ENCODE peak calls at places on chromosomes 3 and 15, in seven cellular contexts. B, I, V, E, P, G and T are unnamed samples.

GRCh38 chr3:58568572-58569286 is 8.5 kb downstream of the FAM107A start:
- DNase-seq in B (peak), I (peak), V (peak), E (peak), P (peak), G (peak), T (peak)

GRCh38 chr3:29758108-29759020 is 477.5 kb downstream of the RBMS3 start:
- DNase-seq in B (no peak), I (no peak), V (no peak), E (no peak), P (no peak), G (peak), T (no peak)

GRCh38 chr15:88533376-88533775 is 13.1 kb downstream of the DET1 start:
- DNase-seq in B (no peak), I (no peak), V (no peak), E (no peak), P (no peak), G (no peak), T (no peak)

GRCh38 chr15:76439542-76439941 is 103.0 kb downstream of the ISL2 start:
- DNase-seq in B (no peak), I (no peak), V (no peak), E (peak), P (no peak), G (no peak), T (no peak)

GRCh38 chr3:177589921-177590336 is 392.6 kb upstream of the TBL1XR1 start:
- DNase-seq in B (no peak), I (peak), V (no peak), E (peak), P (no peak), G (no peak), T (no peak)

GRCh38 chr3:168801792-168802191 is 706.1 kb upstream of the GOLIM4 start:
- DNase-seq in B (no peak), I (no peak), V (no peak), E (no peak), P (no peak), G (no peak), T (no peak)

GRCh38 chr15:86608461-86608860 is 528.8 kb downstream of the AGBL1 start:
- DNase-seq in B (no peak), I (peak), V (no peak), E (peak), P (no peak), G (peak), T (no peak)

GRCh38 chr3:122427857-122428471 is 12.1 kb upstream of the WDR5B start:
- DNase-seq in B (no peak), I (no peak), V (no peak), E (no peak), P (no peak), G (no peak), T (no peak)

GRCh38 chr3:197003461-197004385 is 25.9 kb downstream of the MELTF start:
- DNase-seq in B (no peak), I (no peak), V (no peak), E (peak), P (peak), G (no peak), T (no peak)

GRCh38 chr3:173588547-173588946 is 191.0 kb downstream of the NLGN1 start:
- DNase-seq in B (no peak), I (no peak), V (no peak), E (no peak), P (no peak), G (no peak), T (no peak)

GRCh38 chr3:14203521-14204079 is 25.0 kb downstream of the LSM3 start:
- DNase-seq in B (no peak), I (peak), V (no peak), E (peak), P (peak), G (peak), T (peak)

GRCh38 chr3:175432338-175433025 is 573.3 kb downstream of the NAALADL2 start:
- DNase-seq in B (no peak), I (peak), V (no peak), E (no peak), P (no peak), G (peak), T (no peak)

GRCh38 chr3:52494446-52494845 is 692 bp upstream of the STAB1 start:
- DNase-seq in B (no peak), I (no peak), V (no peak), E (peak), P (no peak), G (no peak), T (no peak)

GRCh38 chr15:70195808-70196304 is 98.1 kb upstream of the TLE3 start:
- DNase-seq in B (no peak), I (no peak), V (peak), E (no peak), P (no peak), G (peak), T (no peak)

GRCh38 chr3:133573629-133574194 is at the start of gene CDV3:
- DNase-seq in B (no peak), I (no peak), V (no peak), E (peak), P (peak), G (no peak), T (no peak)

GRCh38 chr3:133211449-133211848 is 173.3 kb downstream of the TMEM108 start:
- DNase-seq in B (no peak), I (no peak), V (no peak), E (peak), P (peak), G (no peak), T (no peak)

GRCh38 chr15:49843725-49844124 is 222.9 kb downstream of the DTWD1 start:
- DNase-seq in B (no peak), I (no peak), V (no peak), E (no peak), P (no peak), G (no peak), T (no peak)

GRCh38 chr3:149653136-149653535 is 4.7 kb downstream of the WWTR1 start:
- DNase-seq in B (no peak), I (no peak), V (no peak), E (no peak), P (no peak), G (no peak), T (no peak)

GRCh38 chr15:68187559-68187958 is 17.6 kb downstream of the CALML4 start:
- DNase-seq in B (no peak), I (no peak), V (peak), E (no peak), P (peak), G (no peak), T (peak)

GRCh38 chr3:121918779-121919483 is 24.7 kb downstream of the SLC15A2 start:
- DNase-seq in B (no peak), I (no peak), V (no peak), E (no peak), P (no peak), G (no peak), T (no peak)

GRCh38 chr15:58308742-58309355 is 122.9 kb upstream of the LIPC start:
- DNase-seq in B (no peak), I (no peak), V (no peak), E (peak), P (no peak), G (no peak), T (no peak)

GRCh38 chr3:46135475-46135874 is 72.6 kb downstream of the CCR1 start:
- DNase-seq in B (no peak), I (no peak), V (no peak), E (no peak), P (no peak), G (no peak), T (no peak)

GRCh38 chr3:115766587-115767492 is 143.5 kb downstream of the GAP43 start:
- DNase-seq in B (no peak), I (no peak), V (no peak), E (no peak), P (no peak), G (no peak), T (no peak)

GRCh38 chr3:150372320-150373118 is 35.6 kb upstream of the TSC22D2 start:
- DNase-seq in B (no peak), I (no peak), V (no peak), E (no peak), P (peak), G (no peak), T (no peak)

GRCh38 chr3:72462611-72463011 is 385.6 kb downstream of the SHQ1 start:
- DNase-seq in B (no peak), I (no peak), V (no peak), E (no peak), P (no peak), G (no peak), T (no peak)

GRCh38 chr3:112811150-112811884 is 35.3 kb downstream of the CD200R1L start:
- DNase-seq in B (no peak), I (no peak), V (no peak), E (no peak), P (no peak), G (no peak), T (no peak)

GRCh38 chr3:111076732-111077131 is 5.1 kb downstream of the NECTIN3 start:
- DNase-seq in B (no peak), I (no peak), V (no peak), E (no peak), P (no peak), G (no peak), T (no peak)

GRCh38 chr15:74781673-74782595 is at the start of gene CSK:
- DNase-seq in B (peak), I (peak), V (peak), E (peak), P (peak), G (peak), T (no peak)

GRCh38 chr3:134846943-134847342 is 51.9 kb downstream of the EPHB1 start:
- DNase-seq in B (no peak), I (peak), V (no peak), E (peak), P (no peak), G (peak), T (no peak)

GRCh38 chr3:190101320-190102117 is 19.2 kb downstream of the P3H2 start:
- DNase-seq in B (no peak), I (no peak), V (no peak), E (peak), P (no peak), G (no peak), T (no peak)

GRCh38 chr3:61807865-61808276 is 246.5 kb downstream of the PTPRG start:
- DNase-seq in B (no peak), I (peak), V (no peak), E (no peak), P (no peak), G (no peak), T (no peak)

GRCh38 chr3:51710631-51711351 is 3.9 kb downstream of the GRM2 start:
- DNase-seq in B (no peak), I (no peak), V (no peak), E (peak), P (peak), G (no peak), T (no peak)

GRCh38 chr3:36733162-36733696 is 31.1 kb downstream of the DCLK3 start:
- DNase-seq in B (no peak), I (no peak), V (no peak), E (no peak), P (no peak), G (no peak), T (no peak)